ENCODE peak calls at places on chromosomes 1 and 21, in ten cellular contexts. One of them, this sample, is unnamed.

GRCh38 chr21:41706678-41707077 is 60.2 kb downstream of the RIPK4 start:
- DNase-seq in heart right ventricle: no peak
- DNase-seq in activated CD4-positive, alpha-beta T cell treated with anti-CD3 and anti-CD28 coated beads for 24 hours: no peak
- DNase-seq in B cell: no peak
- DNase-seq in AG08396: no peak
- DNase-seq in NCI-H510A: no peak
- DNase-seq in body of pancreas: peak
- DNase-seq in AG20443: no peak
- DNase-seq in skeletal muscle cell: no peak
- DNase-seq in choroid plexus epithelial cell: peak
- DNase-seq in this sample: no peak

GRCh38 chr1:116273042-116273783 is 99.8 kb upstream of the ATP1A1 start:
- DNase-seq in AG20443: no peak
- DNase-seq in body of pancreas: no peak
- DNase-seq in NCI-H510A: no peak
- DNase-seq in heart right ventricle: peak
- DNase-seq in B cell: no peak
- DNase-seq in choroid plexus epithelial cell: no peak
- DNase-seq in activated CD4-positive, alpha-beta T cell treated with anti-CD3 and anti-CD28 coated beads for 24 hours: no peak
- DNase-seq in AG08396: no peak
- DNase-seq in skeletal muscle cell: peak
- DNase-seq in this sample: no peak

GRCh38 chr21:14403681-14404318 is 20.9 kb upstream of the HSPA13 start:
- DNase-seq in skeletal muscle cell: peak
- DNase-seq in body of pancreas: no peak
- DNase-seq in AG20443: peak
- DNase-seq in activated CD4-positive, alpha-beta T cell treated with anti-CD3 and anti-CD28 coated beads for 24 hours: no peak
- DNase-seq in NCI-H510A: no peak
- DNase-seq in choroid plexus epithelial cell: peak
- DNase-seq in heart right ventricle: no peak
- DNase-seq in B cell: no peak
- DNase-seq in AG08396: peak
- DNase-seq in this sample: peak

GRCh38 chr1:240312872-240313271 is 221.2 kb downstream of the FMN2 start:
- DNase-seq in AG20443: peak
- DNase-seq in body of pancreas: no peak
- DNase-seq in AG08396: peak
- DNase-seq in heart right ventricle: no peak
- DNase-seq in NCI-H510A: no peak
- DNase-seq in skeletal muscle cell: peak
- DNase-seq in B cell: no peak
- DNase-seq in activated CD4-positive, alpha-beta T cell treated with anti-CD3 and anti-CD28 coated beads for 24 hours: no peak
- DNase-seq in choroid plexus epithelial cell: peak
- DNase-seq in this sample: peak

GRCh38 chr1:229093546-229094336 is 177.2 kb upstream of the RAB4A start:
- DNase-seq in B cell: no peak
- DNase-seq in activated CD4-positive, alpha-beta T cell treated with anti-CD3 and anti-CD28 coated beads for 24 hours: no peak
- DNase-seq in AG20443: no peak
- DNase-seq in AG08396: no peak
- DNase-seq in skeletal muscle cell: no peak
- DNase-seq in choroid plexus epithelial cell: no peak
- DNase-seq in NCI-H510A: peak
- DNase-seq in heart right ventricle: no peak
- DNase-seq in body of pancreas: peak
- DNase-seq in this sample: no peak

GRCh38 chr1:18322353-18323032 is 158.2 kb upstream of the KLHDC7A start:
- DNase-seq in AG08396: no peak
- DNase-seq in B cell: no peak
- DNase-seq in AG20443: no peak
- DNase-seq in choroid plexus epithelial cell: no peak
- DNase-seq in activated CD4-positive, alpha-beta T cell treated with anti-CD3 and anti-CD28 coated beads for 24 hours: no peak
- DNase-seq in NCI-H510A: peak
- DNase-seq in body of pancreas: no peak
- DNase-seq in skeletal muscle cell: no peak
- DNase-seq in heart right ventricle: no peak
- DNase-seq in this sample: no peak

GRCh38 chr1:168470821-168471473 is 72.8 kb downstream of the XCL2 start:
- DNase-seq in choroid plexus epithelial cell: peak
- DNase-seq in activated CD4-positive, alpha-beta T cell treated with anti-CD3 and anti-CD28 coated beads for 24 hours: no peak
- DNase-seq in skeletal muscle cell: peak
- DNase-seq in heart right ventricle: no peak
- DNase-seq in AG08396: peak
- DNase-seq in body of pancreas: no peak
- DNase-seq in NCI-H510A: no peak
- DNase-seq in AG20443: peak
- DNase-seq in B cell: no peak
- DNase-seq in this sample: peak

GRCh38 chr1:179251675-179252074 is 22.2 kb upstream of the ABL2 start:
- DNase-seq in activated CD4-positive, alpha-beta T cell treated with anti-CD3 and anti-CD28 coated beads for 24 hours: no peak
- DNase-seq in choroid plexus epithelial cell: peak
- DNase-seq in body of pancreas: peak
- DNase-seq in NCI-H510A: no peak
- DNase-seq in AG08396: peak
- DNase-seq in B cell: no peak
- DNase-seq in heart right ventricle: no peak
- DNase-seq in AG20443: peak
- DNase-seq in skeletal muscle cell: no peak
- DNase-seq in this sample: peak

GRCh38 chr1:229440821-229441537 is 7.1 kb upstream of the ACTA1 start:
- DNase-seq in B cell: no peak
- DNase-seq in activated CD4-positive, alpha-beta T cell treated with anti-CD3 and anti-CD28 coated beads for 24 hours: no peak
- DNase-seq in skeletal muscle cell: peak
- DNase-seq in choroid plexus epithelial cell: peak
- DNase-seq in heart right ventricle: no peak
- DNase-seq in AG08396: peak
- DNase-seq in NCI-H510A: no peak
- DNase-seq in body of pancreas: no peak
- DNase-seq in AG20443: peak
- DNase-seq in this sample: peak

GRCh38 chr1:29381426-29381825 is 145.1 kb downstream of the PTPRU start:
- DNase-seq in skeletal muscle cell: no peak
- DNase-seq in heart right ventricle: no peak
- DNase-seq in NCI-H510A: no peak
- DNase-seq in AG20443: no peak
- DNase-seq in activated CD4-positive, alpha-beta T cell treated with anti-CD3 and anti-CD28 coated beads for 24 hours: no peak
- DNase-seq in body of pancreas: no peak
- DNase-seq in B cell: no peak
- DNase-seq in AG08396: no peak
- DNase-seq in choroid plexus epithelial cell: no peak
- DNase-seq in this sample: no peak

GRCh38 chr21:36909901-36910561 is 56.4 kb downstream of the HLCS start:
- DNase-seq in B cell: no peak
- DNase-seq in AG08396: peak
- DNase-seq in skeletal muscle cell: peak
- DNase-seq in body of pancreas: no peak
- DNase-seq in activated CD4-positive, alpha-beta T cell treated with anti-CD3 and anti-CD28 coated beads for 24 hours: peak
- DNase-seq in heart right ventricle: no peak
- DNase-seq in choroid plexus epithelial cell: peak
- DNase-seq in NCI-H510A: no peak
- DNase-seq in AG20443: peak
- DNase-seq in this sample: peak

This sample was measured in AG09309.